ENCODE peak calls at places on chromosomes 6 and 20, in eight cellular contexts. One of them, this sample, is unnamed.

GRCh38 chr6:168782211-168782729 is 341.3 kb downstream of the SMOC2 start:
- DNase-seq in NCI-H2029 treated with DMSO at 0.1 percent for 48 hours: no peak
- DNase-seq in omental fat pad: no peak
- DNase-seq in iris pigment epithelial cell: no peak
- DNase-seq in GM13977: no peak
- DNase-seq in GM23338: no peak
- DNase-seq in AG08396: no peak
- DNase-seq in MM.1S: no peak
- DNase-seq in this sample: no peak

GRCh38 chr6:41887355-41887754 is 7.8 kb downstream of the USP49 start:
- DNase-seq in NCI-H2029 treated with DMSO at 0.1 percent for 48 hours: no peak
- DNase-seq in omental fat pad: no peak
- DNase-seq in iris pigment epithelial cell: no peak
- DNase-seq in GM13977: no peak
- DNase-seq in GM23338: peak; percentile 49
- DNase-seq in AG08396: no peak
- DNase-seq in MM.1S: no peak
- DNase-seq in this sample: no peak

GRCh38 chr6:38567436-38567835 is 72.3 kb downstream of the BTBD9 start:
- DNase-seq in NCI-H2029 treated with DMSO at 0.1 percent for 48 hours: peak; percentile 47
- DNase-seq in omental fat pad: peak; percentile 37
- DNase-seq in iris pigment epithelial cell: peak; percentile 95
- DNase-seq in GM13977: no peak
- DNase-seq in GM23338: no peak
- DNase-seq in AG08396: peak; percentile 30
- DNase-seq in MM.1S: no peak
- DNase-seq in this sample: peak; percentile 60

GRCh38 chr6:53398541-53399344 is 50.0 kb upstream of the ELOVL5 start:
- DNase-seq in NCI-H2029 treated with DMSO at 0.1 percent for 48 hours: no peak
- DNase-seq in omental fat pad: no peak
- DNase-seq in iris pigment epithelial cell: peak; percentile 26
- DNase-seq in GM13977: no peak
- DNase-seq in GM23338: no peak
- DNase-seq in AG08396: no peak
- DNase-seq in MM.1S: no peak
- DNase-seq in this sample: no peak

GRCh38 chr6:132304891-132305305 is 96.4 kb downstream of the MOXD1 start:
- DNase-seq in NCI-H2029 treated with DMSO at 0.1 percent for 48 hours: no peak
- DNase-seq in omental fat pad: no peak
- DNase-seq in iris pigment epithelial cell: peak; percentile 47
- DNase-seq in GM13977: no peak
- DNase-seq in GM23338: no peak
- DNase-seq in AG08396: no peak
- DNase-seq in MM.1S: no peak
- DNase-seq in this sample: no peak

GRCh38 chr6:24535210-24535609 is 40.4 kb downstream of the ALDH5A1 start:
- DNase-seq in NCI-H2029 treated with DMSO at 0.1 percent for 48 hours: no peak
- DNase-seq in omental fat pad: no peak
- DNase-seq in iris pigment epithelial cell: no peak
- DNase-seq in GM13977: no peak
- DNase-seq in GM23338: no peak
- DNase-seq in AG08396: no peak
- DNase-seq in MM.1S: no peak
- DNase-seq in this sample: no peak

GRCh38 chr20:58482416-58482815 is 32.8 kb downstream of the APCDD1L start:
- DNase-seq in NCI-H2029 treated with DMSO at 0.1 percent for 48 hours: no peak
- DNase-seq in omental fat pad: no peak
- DNase-seq in iris pigment epithelial cell: peak; percentile 36
- DNase-seq in GM13977: no peak
- DNase-seq in GM23338: no peak
- DNase-seq in AG08396: no peak
- DNase-seq in MM.1S: no peak
- DNase-seq in this sample: peak; percentile 22

GRCh38 chr6:69019832-69020231 is 384.8 kb downstream of the ADGRB3 start:
- DNase-seq in NCI-H2029 treated with DMSO at 0.1 percent for 48 hours: no peak
- DNase-seq in omental fat pad: no peak
- DNase-seq in iris pigment epithelial cell: peak; percentile 50
- DNase-seq in GM13977: no peak
- DNase-seq in GM23338: no peak
- DNase-seq in AG08396: peak; percentile 3
- DNase-seq in MM.1S: no peak
- DNase-seq in this sample: peak; percentile 70

GRCh38 chr6:403659-404655 is 12.4 kb downstream of the IRF4 start:
- DNase-seq in NCI-H2029 treated with DMSO at 0.1 percent for 48 hours: no peak
- DNase-seq in omental fat pad: no peak
- DNase-seq in iris pigment epithelial cell: no peak
- DNase-seq in GM13977: no peak
- DNase-seq in GM23338: no peak
- DNase-seq in AG08396: no peak
- DNase-seq in MM.1S: no peak
- DNase-seq in this sample: no peak

GRCh38 chr6:8579372-8579771 is 144.0 kb upstream of the SLC35B3 start:
- DNase-seq in NCI-H2029 treated with DMSO at 0.1 percent for 48 hours: no peak
- DNase-seq in omental fat pad: no peak
- DNase-seq in iris pigment epithelial cell: no peak
- DNase-seq in GM13977: no peak
- DNase-seq in GM23338: peak; percentile 15
- DNase-seq in AG08396: no peak
- DNase-seq in MM.1S: no peak
- DNase-seq in this sample: peak; percentile 80

GRCh38 chr6:160891690-160892089 is 99.9 kb upstream of the MAP3K4 start:
- DNase-seq in NCI-H2029 treated with DMSO at 0.1 percent for 48 hours: no peak
- DNase-seq in omental fat pad: no peak
- DNase-seq in iris pigment epithelial cell: no peak
- DNase-seq in GM13977: no peak
- DNase-seq in GM23338: no peak
- DNase-seq in AG08396: no peak
- DNase-seq in MM.1S: no peak
- DNase-seq in this sample: no peak

GRCh38 chr20:32168184-32168910 is 39.2 kb downstream of the PLAGL2 start:
- DNase-seq in NCI-H2029 treated with DMSO at 0.1 percent for 48 hours: no peak
- DNase-seq in omental fat pad: no peak
- DNase-seq in iris pigment epithelial cell: peak; percentile 73
- DNase-seq in GM13977: no peak
- DNase-seq in GM23338: peak; percentile 91
- DNase-seq in AG08396: no peak
- DNase-seq in MM.1S: no peak
- DNase-seq in this sample: no peak

GRCh38 chr6:98343797-98344196 is 490.6 kb upstream of the POU3F2 start:
- DNase-seq in NCI-H2029 treated with DMSO at 0.1 percent for 48 hours: no peak
- DNase-seq in omental fat pad: no peak
- DNase-seq in iris pigment epithelial cell: no peak
- DNase-seq in GM13977: no peak
- DNase-seq in GM23338: no peak
- DNase-seq in AG08396: no peak
- DNase-seq in MM.1S: no peak
- DNase-seq in this sample: no peak

GRCh38 chr6:116507324-116507723 is 4.1 kb upstream of the CALHM5 start:
- DNase-seq in NCI-H2029 treated with DMSO at 0.1 percent for 48 hours: no peak
- DNase-seq in omental fat pad: no peak
- DNase-seq in iris pigment epithelial cell: peak; percentile 82
- DNase-seq in GM13977: no peak
- DNase-seq in GM23338: no peak
- DNase-seq in AG08396: no peak
- DNase-seq in MM.1S: no peak
- DNase-seq in this sample: no peak

GRCh38 chr6:42193491-42193894 is 1.3 kb downstream of the GUCA1B start:
- DNase-seq in NCI-H2029 treated with DMSO at 0.1 percent for 48 hours: no peak
- DNase-seq in omental fat pad: no peak
- DNase-seq in iris pigment epithelial cell: peak; percentile 24
- DNase-seq in GM13977: no peak
- DNase-seq in GM23338: peak; percentile 69
- DNase-seq in AG08396: no peak
- DNase-seq in MM.1S: no peak
- DNase-seq in this sample: peak; percentile 81

GRCh38 chr6:106858653-106859092 is 115.9 kb downstream of the CD24 start:
- DNase-seq in NCI-H2029 treated with DMSO at 0.1 percent for 48 hours: no peak
- DNase-seq in omental fat pad: no peak
- DNase-seq in iris pigment epithelial cell: peak; percentile 53
- DNase-seq in GM13977: no peak
- DNase-seq in GM23338: no peak
- DNase-seq in AG08396: peak; percentile 21
- DNase-seq in MM.1S: no peak
- DNase-seq in this sample: peak; percentile 92

GRCh38 chr20:48241482-48241881 is 456.2 kb upstream of the SULF2 start:
- DNase-seq in NCI-H2029 treated with DMSO at 0.1 percent for 48 hours: no peak
- DNase-seq in omental fat pad: no peak
- DNase-seq in iris pigment epithelial cell: no peak
- DNase-seq in GM13977: no peak
- DNase-seq in GM23338: no peak
- DNase-seq in AG08396: no peak
- DNase-seq in MM.1S: no peak
- DNase-seq in this sample: no peak

GRCh38 chr20:31881945-31882344 is 11.5 kb downstream of the TTLL9 start:
- DNase-seq in NCI-H2029 treated with DMSO at 0.1 percent for 48 hours: no peak
- DNase-seq in omental fat pad: no peak
- DNase-seq in iris pigment epithelial cell: no peak
- DNase-seq in GM13977: no peak
- DNase-seq in GM23338: no peak
- DNase-seq in AG08396: no peak
- DNase-seq in MM.1S: no peak
- DNase-seq in this sample: no peak

GRCh38 chr20:39986231-39986904 is 702.7 kb downstream of the MAFB start:
- DNase-seq in NCI-H2029 treated with DMSO at 0.1 percent for 48 hours: no peak
- DNase-seq in omental fat pad: no peak
- DNase-seq in iris pigment epithelial cell: peak; percentile 2
- DNase-seq in GM13977: no peak
- DNase-seq in GM23338: peak; percentile 36
- DNase-seq in AG08396: peak; percentile 7
- DNase-seq in MM.1S: peak; percentile 15
- DNase-seq in this sample: peak; percentile 56

GRCh38 chr6:7285416-7285815 is 27.6 kb downstream of the SSR1 start:
- DNase-seq in NCI-H2029 treated with DMSO at 0.1 percent for 48 hours: no peak
- DNase-seq in omental fat pad: no peak
- DNase-seq in iris pigment epithelial cell: no peak
- DNase-seq in GM13977: no peak
- DNase-seq in GM23338: no peak
- DNase-seq in AG08396: no peak
- DNase-seq in MM.1S: no peak
- DNase-seq in this sample: no peak

GRCh38 chr20:50608750-50609104 is 82.6 kb downstream of the RIPOR3 start:
- DNase-seq in NCI-H2029 treated with DMSO at 0.1 percent for 48 hours: no peak
- DNase-seq in omental fat pad: no peak
- DNase-seq in iris pigment epithelial cell: no peak
- DNase-seq in GM13977: no peak
- DNase-seq in GM23338: no peak
- DNase-seq in AG08396: no peak
- DNase-seq in MM.1S: no peak
- DNase-seq in this sample: no peak